ENCODE peak calls at places on chromosomes 4 and X, in seven cellular contexts. K is naive thymus-derived CD8-positive, alpha-beta T cell; Y is NB4; G is H4; T is left colon; E is RWPE1; I is ureter. X is an unnamed sample.

GRCh38 chr4:84814100-84814750 is 152.3 kb downstream of the WDFY3 start:
- DNase-seq in K (no peak), Y (peak), G (peak), T (no peak), E (peak), I (no peak), X (no peak)

GRCh38 chr4:18935956-18936355 is 914.4 kb upstream of the LCORL start:
- DNase-seq in K (no peak), Y (no peak), G (no peak), T (no peak), E (no peak), I (no peak), X (no peak)

GRCh38 chr4:13917010-13917409 is 289.5 kb upstream of the BOD1L1 start:
- DNase-seq in K (no peak), Y (no peak), G (no peak), T (no peak), E (no peak), I (no peak), X (no peak)

GRCh38 chrX:154382483-154383069 is 3.5 kb downstream of the EMD start:
- DNase-seq in K (no peak), Y (no peak), G (no peak), T (no peak), E (no peak), I (no peak), X (no peak)

GRCh38 chr4:18847276-18847890 is 825.8 kb upstream of the LCORL start:
- DNase-seq in K (no peak), Y (no peak), G (peak), T (no peak), E (no peak), I (no peak), X (no peak)

GRCh38 chrX:99242001-99242400 is 1168.1 kb downstream of the PCDH19 start:
- DNase-seq in K (no peak), Y (no peak), G (no peak), T (no peak), E (no peak), I (no peak), X (no peak)

GRCh38 chr4:53197760-53198150 is 168.1 kb downstream of the SCFD2 start:
- DNase-seq in K (no peak), Y (no peak), G (peak), T (no peak), E (no peak), I (no peak), X (no peak)

GRCh38 chrX:123753656-123754350 is 21.0 kb upstream of the THOC2 start:
- DNase-seq in K (no peak), Y (no peak), G (no peak), T (no peak), E (no peak), I (no peak), X (no peak)

GRCh38 chr4:119310826-119311225 is 11.1 kb downstream of the FABP2 start:
- DNase-seq in K (no peak), Y (no peak), G (no peak), T (no peak), E (no peak), I (no peak), X (no peak)

GRCh38 chr4:166501941-166502382 is 628.9 kb downstream of the TLL1 start:
- DNase-seq in K (no peak), Y (peak), G (peak), T (no peak), E (peak), I (no peak), X (no peak)

GRCh38 chr4:154349829-154350228 is 141.8 kb downstream of the DCHS2 start:
- DNase-seq in K (no peak), Y (no peak), G (peak), T (no peak), E (peak), I (no peak), X (no peak)

GRCh38 chr4:2809610-2810180 is 16.8 kb downstream of the SH3BP2 start:
- DNase-seq in K (no peak), Y (no peak), G (no peak), T (no peak), E (no peak), I (no peak), X (no peak)

GRCh38 chr4:108049406-108049805 is 59.7 kb downstream of the HADH start:
- DNase-seq in K (no peak), Y (no peak), G (no peak), T (no peak), E (no peak), I (no peak), X (no peak)

GRCh38 chr4:33272722-33273121 is 2552.6 kb downstream of the PCDH7 start:
- DNase-seq in K (no peak), Y (no peak), G (no peak), T (no peak), E (no peak), I (no peak), X (no peak)

GRCh38 chr4:105471566-105472176 is 2.2 kb downstream of the PPA2 start:
- DNase-seq in K (peak), Y (peak), G (peak), T (peak), E (peak), I (peak), X (no peak)

GRCh38 chr4:96052827-96053226 is 212.9 kb downstream of the PDHA2 start:
- DNase-seq in K (no peak), Y (no peak), G (no peak), T (no peak), E (no peak), I (no peak), X (no peak)

GRCh38 chr4:71692963-71693362 is 90.9 kb downstream of the GC start:
- DNase-seq in K (no peak), Y (no peak), G (no peak), T (no peak), E (no peak), I (no peak), X (no peak)

GRCh38 chrX:829145-829544 is 198.6 kb downstream of the SHOX start:
- DNase-seq in K (no peak), Y (no peak), G (no peak), T (no peak), E (no peak), I (no peak), X (no peak)

GRCh38 chrX:13791559-13791958 is 25.3 kb downstream of the GPM6B start:
- DNase-seq in K (no peak), Y (no peak), G (no peak), T (no peak), E (no peak), I (no peak), X (no peak)

GRCh38 chrX:25013593-25014365 is 2.0 kb downstream of the ARX start:
- DNase-seq in K (no peak), Y (peak), G (no peak), T (no peak), E (no peak), I (no peak), X (no peak)

GRCh38 chr4:171794528-171794927 is 18.7 kb upstream of the GALNTL6 start:
- DNase-seq in K (no peak), Y (no peak), G (no peak), T (no peak), E (no peak), I (no peak), X (no peak)

GRCh38 chrX:105781794-105782193 is 40.5 kb upstream of the NRK start:
- DNase-seq in K (no peak), Y (no peak), G (no peak), T (no peak), E (no peak), I (no peak), X (no peak)

GRCh38 chr4:139279723-139280620 is at the start of gene MGARP:
- DNase-seq in K (no peak), Y (no peak), G (no peak), T (no peak), E (no peak), I (no peak), X (no peak)

GRCh38 chrX:40863671-40864070 is 128.3 kb upstream of the MED14 start:
- DNase-seq in K (no peak), Y (no peak), G (no peak), T (no peak), E (no peak), I (no peak), X (no peak)

GRCh38 chr4:65007841-65008439 is 598.7 kb upstream of the TECRL start:
- DNase-seq in K (no peak), Y (peak), G (peak), T (no peak), E (peak), I (no peak), X (no peak)

GRCh38 chr4:86934772-86935498 is at the start of gene AFF1:
- DNase-seq in K (peak), Y (peak), G (peak), T (peak), E (peak), I (peak), X (no peak)

GRCh38 chr4:186669159-186669720 is 54.4 kb downstream of the FAT1 start:
- DNase-seq in K (no peak), Y (peak), G (peak), T (no peak), E (peak), I (no peak), X (no peak)

GRCh38 chr4:153873741-153874140 is 84.9 kb upstream of the SFRP2 start:
- DNase-seq in K (no peak), Y (no peak), G (no peak), T (no peak), E (no peak), I (no peak), X (no peak)

GRCh38 chr4:23171971-23172370 is 479.2 kb downstream of the GBA3 start:
- DNase-seq in K (no peak), Y (no peak), G (peak), T (no peak), E (no peak), I (no peak), X (no peak)

GRCh38 chr4:138865765-138866164 is 149.8 kb upstream of the NOCT start:
- DNase-seq in K (no peak), Y (no peak), G (no peak), T (no peak), E (no peak), I (no peak), X (no peak)

GRCh38 chr4:17272154-17272553 is 239.7 kb downstream of the QDPR start:
- DNase-seq in K (no peak), Y (no peak), G (no peak), T (no peak), E (no peak), I (no peak), X (no peak)